ENCODE peak calls at places on chromosomes 3 and 15, in seven cellular contexts. One of them, this sample, is unnamed.

GRCh38 chr15:52392008-52392687 is 96.5 kb upstream of the MYO5C start:
- DNase-seq in CD4-positive, CD25-positive, alpha-beta regulatory T cell: no peak
- DNase-seq in tibial nerve: no peak
- DNase-seq in tibial artery: no peak
- DNase-seq in AG04450: no peak
- DNase-seq in cardiac muscle cell: no peak
- DNase-seq in OCI-LY7: no peak
- DNase-seq in this sample: no peak

GRCh38 chr3:58004972-58005371 is 3.2 kb upstream of the FLNB start:
- DNase-seq in AG04450: no peak
- DNase-seq in cardiac muscle cell: no peak
- DNase-seq in OCI-LY7: no peak
- DNase-seq in tibial artery: no peak
- DNase-seq in CD4-positive, CD25-positive, alpha-beta regulatory T cell: no peak
- DNase-seq in tibial nerve: no peak
- DNase-seq in this sample: no peak

GRCh38 chr15:88604972-88605506 is 16.1 kb upstream of the AEN start:
- DNase-seq in OCI-LY7: no peak
- DNase-seq in AG04450: no peak
- DNase-seq in tibial artery: no peak
- DNase-seq in tibial nerve: no peak
- DNase-seq in CD4-positive, CD25-positive, alpha-beta regulatory T cell: no peak
- DNase-seq in cardiac muscle cell: peak
- DNase-seq in this sample: no peak

GRCh38 chr3:64187065-64187959 is 38.0 kb downstream of the PRICKLE2 start:
- DNase-seq in CD4-positive, CD25-positive, alpha-beta regulatory T cell: no peak
- DNase-seq in tibial nerve: no peak
- DNase-seq in OCI-LY7: no peak
- DNase-seq in cardiac muscle cell: peak
- DNase-seq in AG04450: peak
- DNase-seq in tibial artery: no peak
- DNase-seq in this sample: no peak

GRCh38 chr3:171226794-171227193 is 200.3 kb upstream of the SLC2A2 start:
- DNase-seq in OCI-LY7: no peak
- DNase-seq in AG04450: no peak
- DNase-seq in tibial nerve: no peak
- DNase-seq in CD4-positive, CD25-positive, alpha-beta regulatory T cell: no peak
- DNase-seq in cardiac muscle cell: no peak
- DNase-seq in tibial artery: no peak
- DNase-seq in this sample: no peak

GRCh38 chr3:8705575-8705974 is 28.0 kb upstream of the CAV3 start:
- DNase-seq in tibial nerve: no peak
- DNase-seq in AG04450: no peak
- DNase-seq in OCI-LY7: no peak
- DNase-seq in cardiac muscle cell: no peak
- DNase-seq in tibial artery: no peak
- DNase-seq in CD4-positive, CD25-positive, alpha-beta regulatory T cell: no peak
- DNase-seq in this sample: no peak

GRCh38 chr15:58165661-58166060 is 27.5 kb downstream of the AQP9 start:
- DNase-seq in OCI-LY7: no peak
- DNase-seq in AG04450: no peak
- DNase-seq in CD4-positive, CD25-positive, alpha-beta regulatory T cell: no peak
- DNase-seq in tibial artery: peak
- DNase-seq in tibial nerve: peak
- DNase-seq in cardiac muscle cell: peak
- DNase-seq in this sample: no peak

GRCh38 chr15:49190586-49190985 is 20.5 kb downstream of the GALK2 start:
- DNase-seq in CD4-positive, CD25-positive, alpha-beta regulatory T cell: no peak
- DNase-seq in AG04450: no peak
- DNase-seq in tibial nerve: no peak
- DNase-seq in OCI-LY7: no peak
- DNase-seq in cardiac muscle cell: no peak
- DNase-seq in tibial artery: no peak
- DNase-seq in this sample: no peak

GRCh38 chr15:68022061-68022460 is 32.1 kb upstream of the PIAS1 start:
- DNase-seq in tibial artery: peak
- DNase-seq in OCI-LY7: no peak
- DNase-seq in AG04450: no peak
- DNase-seq in tibial nerve: peak
- DNase-seq in cardiac muscle cell: no peak
- DNase-seq in CD4-positive, CD25-positive, alpha-beta regulatory T cell: no peak
- DNase-seq in this sample: no peak

GRCh38 chr3:105647047-105647446 is 221.8 kb downstream of the CBLB start:
- DNase-seq in tibial artery: no peak
- DNase-seq in OCI-LY7: no peak
- DNase-seq in CD4-positive, CD25-positive, alpha-beta regulatory T cell: no peak
- DNase-seq in AG04450: peak
- DNase-seq in tibial nerve: no peak
- DNase-seq in cardiac muscle cell: no peak
- DNase-seq in this sample: no peak

GRCh38 chr3:119598410-119599098 is 869 bp downstream of the PLA1A start:
- DNase-seq in cardiac muscle cell: no peak
- DNase-seq in tibial nerve: no peak
- DNase-seq in AG04450: no peak
- DNase-seq in CD4-positive, CD25-positive, alpha-beta regulatory T cell: no peak
- DNase-seq in OCI-LY7: no peak
- DNase-seq in tibial artery: no peak
- DNase-seq in this sample: no peak

GRCh38 chr3:50516048-50516871 is 12.8 kb upstream of the CACNA2D2 start:
- DNase-seq in AG04450: no peak
- DNase-seq in tibial artery: no peak
- DNase-seq in CD4-positive, CD25-positive, alpha-beta regulatory T cell: no peak
- DNase-seq in OCI-LY7: no peak
- DNase-seq in cardiac muscle cell: peak
- DNase-seq in tibial nerve: no peak
- DNase-seq in this sample: no peak

GRCh38 chr3:177108648-177109047 is 88.6 kb downstream of the TBL1XR1 start:
- DNase-seq in cardiac muscle cell: no peak
- DNase-seq in AG04450: no peak
- DNase-seq in CD4-positive, CD25-positive, alpha-beta regulatory T cell: no peak
- DNase-seq in OCI-LY7: no peak
- DNase-seq in tibial nerve: no peak
- DNase-seq in tibial artery: no peak
- DNase-seq in this sample: no peak

GRCh38 chr3:133209871-133210550 is 171.8 kb downstream of the TMEM108 start:
- DNase-seq in tibial artery: no peak
- DNase-seq in cardiac muscle cell: no peak
- DNase-seq in tibial nerve: no peak
- DNase-seq in CD4-positive, CD25-positive, alpha-beta regulatory T cell: no peak
- DNase-seq in OCI-LY7: no peak
- DNase-seq in AG04450: peak
- DNase-seq in this sample: no peak

GRCh38 chr15:70376031-70376928 is 278.6 kb upstream of the TLE3 start:
- DNase-seq in tibial artery: no peak
- DNase-seq in cardiac muscle cell: no peak
- DNase-seq in CD4-positive, CD25-positive, alpha-beta regulatory T cell: no peak
- DNase-seq in AG04450: no peak
- DNase-seq in OCI-LY7: no peak
- DNase-seq in tibial nerve: no peak
- DNase-seq in this sample: no peak

GRCh38 chr3:107993771-107994170 is 97.1 kb downstream of the CD47 start:
- DNase-seq in tibial nerve: no peak
- DNase-seq in AG04450: no peak
- DNase-seq in OCI-LY7: no peak
- DNase-seq in cardiac muscle cell: no peak
- DNase-seq in CD4-positive, CD25-positive, alpha-beta regulatory T cell: no peak
- DNase-seq in tibial artery: no peak
- DNase-seq in this sample: no peak

DNA sequence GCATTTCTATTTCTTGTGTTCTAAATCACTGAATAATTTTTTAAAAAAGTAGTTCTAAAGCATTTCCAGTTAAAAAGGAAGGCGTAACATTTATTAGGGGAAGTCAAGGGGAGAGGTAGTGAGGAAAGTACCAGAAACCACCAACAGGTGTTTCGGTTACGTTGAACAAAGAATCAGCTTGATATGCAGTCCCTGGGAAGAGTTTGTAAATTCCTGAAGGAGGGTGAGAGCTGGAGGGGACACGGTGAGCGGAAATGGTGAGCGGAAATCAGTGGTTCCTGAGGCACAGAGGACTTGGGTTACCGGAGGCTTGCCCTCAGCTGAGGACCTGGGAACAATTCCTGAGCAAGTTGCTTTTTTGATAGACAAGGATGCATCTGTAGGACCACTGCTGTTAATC is 17.8 kb downstream of the MAP2K1 start:
- DNase-seq in AG04450: no peak
- DNase-seq in OCI-LY7: no peak
- DNase-seq in CD4-positive, CD25-positive, alpha-beta regulatory T cell: no peak
- DNase-seq in cardiac muscle cell: peak
- DNase-seq in tibial artery: no peak
- DNase-seq in tibial nerve: no peak
- DNase-seq in this sample: no peak
- H3K27ac ChIP-seq in AG04450: no peak
- H3K27ac ChIP-seq in OCI-LY7: no peak
- H3K27ac ChIP-seq in CD4-positive, CD25-positive, alpha-beta regulatory T cell: no peak
- H3K27ac ChIP-seq in cardiac muscle cell: peak
- H3K27ac ChIP-seq in tibial artery: no peak
- H3K27ac ChIP-seq in tibial nerve: no peak
- H3K27ac ChIP-seq in this sample: no peak

GRCh38 chr15:29611057-29611456 is 211.2 kb downstream of the TJP1 start:
- DNase-seq in tibial nerve: no peak
- DNase-seq in AG04450: no peak
- DNase-seq in tibial artery: no peak
- DNase-seq in CD4-positive, CD25-positive, alpha-beta regulatory T cell: no peak
- DNase-seq in cardiac muscle cell: no peak
- DNase-seq in OCI-LY7: no peak
- DNase-seq in this sample: no peak

GRCh38 chr15:29615791-29616190 is 206.5 kb downstream of the TJP1 start:
- DNase-seq in AG04450: no peak
- DNase-seq in tibial nerve: no peak
- DNase-seq in cardiac muscle cell: no peak
- DNase-seq in CD4-positive, CD25-positive, alpha-beta regulatory T cell: no peak
- DNase-seq in tibial artery: no peak
- DNase-seq in OCI-LY7: no peak
- DNase-seq in this sample: no peak

GRCh38 chr15:29612701-29613100 is 209.6 kb downstream of the TJP1 start:
- DNase-seq in cardiac muscle cell: no peak
- DNase-seq in tibial artery: no peak
- DNase-seq in OCI-LY7: no peak
- DNase-seq in AG04450: no peak
- DNase-seq in CD4-positive, CD25-positive, alpha-beta regulatory T cell: no peak
- DNase-seq in tibial nerve: no peak
- DNase-seq in this sample: no peak

GRCh38 chr15:29613951-29614382 is 208.3 kb downstream of the TJP1 start:
- DNase-seq in tibial nerve: no peak
- DNase-seq in cardiac muscle cell: no peak
- DNase-seq in CD4-positive, CD25-positive, alpha-beta regulatory T cell: no peak
- DNase-seq in OCI-LY7: no peak
- DNase-seq in tibial artery: no peak
- DNase-seq in AG04450: no peak
- DNase-seq in this sample: no peak

GRCh38 chr15:29612096-29612495 is 210.2 kb downstream of the TJP1 start:
- DNase-seq in OCI-LY7: no peak
- DNase-seq in cardiac muscle cell: no peak
- DNase-seq in AG04450: peak
- DNase-seq in CD4-positive, CD25-positive, alpha-beta regulatory T cell: no peak
- DNase-seq in tibial artery: no peak
- DNase-seq in tibial nerve: no peak
- DNase-seq in this sample: no peak
- H3K27ac ChIP-seq in OCI-LY7: no peak
- H3K27ac ChIP-seq in cardiac muscle cell: no peak
- H3K27ac ChIP-seq in AG04450: peak
- H3K27ac ChIP-seq in CD4-positive, CD25-positive, alpha-beta regulatory T cell: no peak
- H3K27ac ChIP-seq in tibial artery: no peak
- H3K27ac ChIP-seq in tibial nerve: no peak
- H3K27ac ChIP-seq in this sample: no peak

DNA sequence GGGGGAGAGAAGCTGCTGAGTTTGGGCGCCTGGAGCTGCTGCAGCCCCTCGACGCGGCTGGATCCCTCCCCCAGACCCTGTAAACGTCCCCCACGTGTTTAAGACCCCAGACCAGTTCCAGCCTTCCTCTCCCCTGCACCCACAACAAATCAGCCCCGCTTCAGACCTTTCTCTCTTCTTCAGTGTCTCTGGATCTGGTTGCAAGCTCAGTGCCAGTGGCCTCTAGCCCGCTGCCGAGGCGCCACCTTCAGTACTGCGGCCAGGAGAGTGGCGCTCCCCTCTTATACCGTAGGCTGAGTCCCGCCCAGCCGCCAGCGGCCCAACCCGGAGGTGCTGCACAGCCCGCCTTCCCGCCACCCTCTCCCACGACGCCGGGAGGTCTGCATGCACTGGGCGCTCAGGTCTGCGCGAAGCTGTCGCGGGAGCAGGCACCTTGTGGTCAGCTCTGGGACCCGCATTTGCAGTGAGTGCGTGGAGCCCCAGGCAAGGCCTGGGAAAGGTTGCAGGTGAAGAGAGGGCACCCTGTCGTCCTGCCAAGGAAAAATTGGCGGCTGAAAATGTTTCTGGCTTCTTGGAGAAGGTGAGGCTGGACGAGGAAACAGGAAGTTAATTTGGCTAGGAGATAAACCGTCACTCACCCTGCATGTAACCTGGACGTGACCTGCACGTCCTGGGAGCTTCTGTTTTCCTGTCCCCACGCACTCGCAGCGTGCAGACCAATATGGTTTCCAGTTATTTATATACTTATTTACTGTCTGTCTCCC is at the start of gene C2CD4B:
- DNase-seq in CD4-positive, CD25-positive, alpha-beta regulatory T cell: peak
- DNase-seq in tibial artery: peak
- DNase-seq in tibial nerve: no peak
- DNase-seq in cardiac muscle cell: peak
- DNase-seq in OCI-LY7: no peak
- DNase-seq in AG04450: no peak
- DNase-seq in this sample: no peak
- H3K27ac ChIP-seq in CD4-positive, CD25-positive, alpha-beta regulatory T cell: no peak
- H3K27ac ChIP-seq in tibial artery: no peak
- H3K27ac ChIP-seq in tibial nerve: no peak
- H3K27ac ChIP-seq in cardiac muscle cell: no peak
- H3K27ac ChIP-seq in OCI-LY7: no peak
- H3K27ac ChIP-seq in AG04450: peak
- H3K27ac ChIP-seq in this sample: no peak

DNA sequence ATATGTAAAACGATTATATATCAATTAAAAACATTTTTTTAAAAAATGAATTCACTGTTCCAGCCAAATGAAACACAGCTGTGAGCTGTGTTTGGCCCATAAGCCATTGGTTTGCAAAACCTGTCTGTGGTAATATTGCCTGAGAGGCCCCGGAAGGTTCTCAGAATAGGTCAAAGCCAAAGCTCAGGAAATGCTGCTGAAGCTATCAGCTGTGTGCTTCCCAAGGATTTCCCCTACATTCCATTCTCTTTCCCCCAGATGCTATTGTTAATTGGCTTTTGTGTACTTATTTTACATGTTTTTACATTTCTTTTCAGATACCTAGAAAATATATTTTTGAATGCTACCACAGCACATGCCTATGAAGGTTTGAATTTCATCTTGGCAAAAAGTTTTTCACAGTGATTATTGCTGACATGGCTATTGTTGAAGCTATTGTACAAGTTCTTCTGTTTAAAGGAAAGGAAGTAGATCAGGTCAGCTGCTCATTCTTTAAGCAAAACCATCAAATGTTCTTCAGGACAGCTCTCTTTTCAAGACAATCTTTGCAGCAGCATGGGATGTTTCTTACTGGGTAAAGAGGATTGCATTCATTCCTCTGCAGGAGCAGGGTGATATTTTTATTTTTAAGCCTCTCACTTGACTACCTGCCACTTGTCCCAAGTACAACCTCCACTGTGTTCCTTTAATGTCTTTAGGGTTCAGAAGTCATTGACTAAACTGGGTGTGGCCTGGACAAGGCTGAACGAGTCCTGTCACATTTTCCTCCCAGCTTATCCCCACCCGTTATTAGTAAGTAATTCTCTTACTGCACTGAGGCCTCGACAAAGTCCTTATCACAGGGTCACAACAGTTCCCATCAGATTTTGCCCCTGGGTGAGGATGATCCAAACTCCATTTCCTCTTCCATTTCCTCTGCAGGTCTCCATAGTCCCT is 26.3 kb upstream of the BNC1 start:
- DNase-seq in cardiac muscle cell: no peak
- DNase-seq in OCI-LY7: no peak
- DNase-seq in tibial artery: no peak
- DNase-seq in AG04450: no peak
- DNase-seq in tibial nerve: no peak
- DNase-seq in CD4-positive, CD25-positive, alpha-beta regulatory T cell: no peak
- DNase-seq in this sample: no peak
- H3K27ac ChIP-seq in cardiac muscle cell: no peak
- H3K27ac ChIP-seq in OCI-LY7: no peak
- H3K27ac ChIP-seq in tibial artery: no peak
- H3K27ac ChIP-seq in AG04450: no peak
- H3K27ac ChIP-seq in tibial nerve: no peak
- H3K27ac ChIP-seq in CD4-positive, CD25-positive, alpha-beta regulatory T cell: no peak
- H3K27ac ChIP-seq in this sample: no peak

This sample was measured in caudate nucleus.